ENCODE peak calls at places on chromosomes 2 and 18, in ten cellular contexts. One of them, this sample, is unnamed.

GRCh38 chr18:58438161-58438983 is 190.5 kb downstream of the ALPK2 start:
- DNase-seq in left lung: no peak
- DNase-seq in heart right ventricle: no peak
- DNase-seq in MM.1S: peak; percentile 56
- DNase-seq in ascending aorta: no peak
- DNase-seq in tibial artery: no peak
- DNase-seq in uterus: no peak
- DNase-seq in CD8-positive, alpha-beta memory T cell: no peak
- DNase-seq in ovary: no peak
- DNase-seq in hepatocyte: no peak
- DNase-seq in this sample: peak; percentile 39

GRCh38 chr2:220029013-220029412 is 401.6 kb downstream of the SLC4A3 start:
- DNase-seq in left lung: no peak
- DNase-seq in heart right ventricle: no peak
- DNase-seq in MM.1S: no peak
- DNase-seq in ascending aorta: no peak
- DNase-seq in tibial artery: no peak
- DNase-seq in uterus: no peak
- DNase-seq in CD8-positive, alpha-beta memory T cell: no peak
- DNase-seq in ovary: no peak
- DNase-seq in hepatocyte: no peak
- DNase-seq in this sample: no peak

GRCh38 chr2:58569460-58570185 is 328.5 kb upstream of the FANCL start:
- DNase-seq in left lung: no peak
- DNase-seq in heart right ventricle: no peak
- DNase-seq in MM.1S: no peak
- DNase-seq in ascending aorta: no peak
- DNase-seq in tibial artery: no peak
- DNase-seq in uterus: no peak
- DNase-seq in CD8-positive, alpha-beta memory T cell: no peak
- DNase-seq in ovary: no peak
- DNase-seq in hepatocyte: peak; percentile 28
- DNase-seq in this sample: no peak

GRCh38 chr2:239402666-239403065 is 1.8 kb upstream of the HDAC4 start:
- DNase-seq in left lung: peak; percentile 17
- DNase-seq in heart right ventricle: no peak
- DNase-seq in MM.1S: no peak
- DNase-seq in ascending aorta: no peak
- DNase-seq in tibial artery: no peak
- DNase-seq in uterus: no peak
- DNase-seq in CD8-positive, alpha-beta memory T cell: no peak
- DNase-seq in ovary: no peak
- DNase-seq in hepatocyte: no peak
- DNase-seq in this sample: no peak

GRCh38 chr2:23630961-23631360 is 246.0 kb downstream of the KLHL29 start:
- DNase-seq in left lung: no peak
- DNase-seq in heart right ventricle: no peak
- DNase-seq in MM.1S: no peak
- DNase-seq in ascending aorta: no peak
- DNase-seq in tibial artery: no peak
- DNase-seq in uterus: no peak
- DNase-seq in CD8-positive, alpha-beta memory T cell: no peak
- DNase-seq in ovary: no peak
- DNase-seq in hepatocyte: no peak
- DNase-seq in this sample: no peak

GRCh38 chr2:12555012-12555645 is 161.6 kb upstream of the TRIB2 start:
- DNase-seq in left lung: no peak
- DNase-seq in heart right ventricle: no peak
- DNase-seq in MM.1S: no peak
- DNase-seq in ascending aorta: no peak
- DNase-seq in tibial artery: no peak
- DNase-seq in uterus: no peak
- DNase-seq in CD8-positive, alpha-beta memory T cell: no peak
- DNase-seq in ovary: no peak
- DNase-seq in hepatocyte: peak; percentile 16
- DNase-seq in this sample: no peak

GRCh38 chr2:12397861-12398260 is 318.9 kb upstream of the TRIB2 start:
- DNase-seq in left lung: no peak
- DNase-seq in heart right ventricle: peak; percentile 24
- DNase-seq in MM.1S: peak; percentile 27
- DNase-seq in ascending aorta: no peak
- DNase-seq in tibial artery: no peak
- DNase-seq in uterus: no peak
- DNase-seq in CD8-positive, alpha-beta memory T cell: no peak
- DNase-seq in ovary: no peak
- DNase-seq in hepatocyte: no peak
- DNase-seq in this sample: no peak

GRCh38 chr2:95314964-95315611 is 17.9 kb downstream of the KCNIP3 start:
- DNase-seq in left lung: peak; percentile 75
- DNase-seq in heart right ventricle: no peak
- DNase-seq in MM.1S: peak; percentile 16
- DNase-seq in ascending aorta: no peak
- DNase-seq in tibial artery: no peak
- DNase-seq in uterus: no peak
- DNase-seq in CD8-positive, alpha-beta memory T cell: no peak
- DNase-seq in ovary: no peak
- DNase-seq in hepatocyte: peak; percentile 51
- DNase-seq in this sample: no peak

GRCh38 chr18:37566479-37567060 is 972 bp upstream of the CELF4 start:
- DNase-seq in left lung: peak; percentile 82
- DNase-seq in heart right ventricle: no peak
- DNase-seq in MM.1S: no peak
- DNase-seq in ascending aorta: no peak
- DNase-seq in tibial artery: no peak
- DNase-seq in uterus: no peak
- DNase-seq in CD8-positive, alpha-beta memory T cell: no peak
- DNase-seq in ovary: no peak
- DNase-seq in hepatocyte: no peak
- DNase-seq in this sample: no peak

GRCh38 chr2:132669854-132670103 is 226 bp downstream of the LYPD1 start:
- DNase-seq in left lung: no peak
- DNase-seq in heart right ventricle: no peak
- DNase-seq in MM.1S: no peak
- DNase-seq in ascending aorta: no peak
- DNase-seq in tibial artery: no peak
- DNase-seq in uterus: no peak
- DNase-seq in CD8-positive, alpha-beta memory T cell: no peak
- DNase-seq in ovary: no peak
- DNase-seq in hepatocyte: no peak
- DNase-seq in this sample: no peak

GRCh38 chr18:45821667-45822066 is 3.8 kb upstream of the SIGLEC15 start:
- DNase-seq in left lung: no peak
- DNase-seq in heart right ventricle: no peak
- DNase-seq in MM.1S: no peak
- DNase-seq in ascending aorta: no peak
- DNase-seq in tibial artery: no peak
- DNase-seq in uterus: no peak
- DNase-seq in CD8-positive, alpha-beta memory T cell: no peak
- DNase-seq in ovary: no peak
- DNase-seq in hepatocyte: no peak
- DNase-seq in this sample: no peak

GRCh38 chr2:175844169-175844568 is 157.9 kb downstream of the LNPK start:
- DNase-seq in left lung: no peak
- DNase-seq in heart right ventricle: no peak
- DNase-seq in MM.1S: no peak
- DNase-seq in ascending aorta: no peak
- DNase-seq in tibial artery: no peak
- DNase-seq in uterus: no peak
- DNase-seq in CD8-positive, alpha-beta memory T cell: no peak
- DNase-seq in ovary: no peak
- DNase-seq in hepatocyte: no peak
- DNase-seq in this sample: no peak

GRCh38 chr2:47056374-47056773 is 98.7 kb downstream of the STPG4 start:
- DNase-seq in left lung: peak; percentile 58
- DNase-seq in heart right ventricle: no peak
- DNase-seq in MM.1S: no peak
- DNase-seq in ascending aorta: no peak
- DNase-seq in tibial artery: peak; percentile 90
- DNase-seq in uterus: peak; percentile 62
- DNase-seq in CD8-positive, alpha-beta memory T cell: no peak
- DNase-seq in ovary: peak; percentile 67
- DNase-seq in hepatocyte: peak; percentile 45
- DNase-seq in this sample: no peak

GRCh38 chr18:26902296-26902695 is 36.8 kb upstream of the AQP4 start:
- DNase-seq in left lung: no peak
- DNase-seq in heart right ventricle: no peak
- DNase-seq in MM.1S: no peak
- DNase-seq in ascending aorta: no peak
- DNase-seq in tibial artery: no peak
- DNase-seq in uterus: no peak
- DNase-seq in CD8-positive, alpha-beta memory T cell: no peak
- DNase-seq in ovary: no peak
- DNase-seq in hepatocyte: no peak
- DNase-seq in this sample: no peak

GRCh38 chr18:26901020-26901419 is 35.5 kb upstream of the AQP4 start:
- DNase-seq in left lung: no peak
- DNase-seq in heart right ventricle: no peak
- DNase-seq in MM.1S: no peak
- DNase-seq in ascending aorta: no peak
- DNase-seq in tibial artery: no peak
- DNase-seq in uterus: no peak
- DNase-seq in CD8-positive, alpha-beta memory T cell: no peak
- DNase-seq in ovary: no peak
- DNase-seq in hepatocyte: peak; percentile 5
- DNase-seq in this sample: no peak
- H3K27ac ChIP-seq in left lung: no peak overlapping the region
- H3K27ac ChIP-seq in heart right ventricle: no peak overlapping the region
- H3K27ac ChIP-seq in MM.1S: no peak overlapping the region
- H3K27ac ChIP-seq in ascending aorta: no peak overlapping the region
- H3K27ac ChIP-seq in tibial artery: no peak overlapping the region
- H3K27ac ChIP-seq in uterus: no peak overlapping the region
- H3K27ac ChIP-seq in CD8-positive, alpha-beta memory T cell: no peak overlapping the region
- H3K27ac ChIP-seq in ovary: no peak overlapping the region
- H3K27ac ChIP-seq in hepatocyte: no peak overlapping the region
- H3K27ac ChIP-seq in this sample: no peak overlapping the region

GRCh38 chr2:9205481-9205880 is 1.1 kb upstream of the ASAP2 start:
- DNase-seq in left lung: no peak
- DNase-seq in heart right ventricle: no peak
- DNase-seq in MM.1S: no peak
- DNase-seq in ascending aorta: no peak
- DNase-seq in tibial artery: no peak
- DNase-seq in uterus: no peak
- DNase-seq in CD8-positive, alpha-beta memory T cell: no peak
- DNase-seq in ovary: no peak
- DNase-seq in hepatocyte: no peak
- DNase-seq in this sample: no peak

GRCh38 chr2:9204939-9205338 is 1.7 kb upstream of the ASAP2 start:
- DNase-seq in left lung: no peak
- DNase-seq in heart right ventricle: no peak
- DNase-seq in MM.1S: no peak
- DNase-seq in ascending aorta: no peak
- DNase-seq in tibial artery: no peak
- DNase-seq in uterus: no peak
- DNase-seq in CD8-positive, alpha-beta memory T cell: no peak
- DNase-seq in ovary: no peak
- DNase-seq in hepatocyte: no peak
- DNase-seq in this sample: no peak

GRCh38 chr2:9207641-9208301 is 1.2 kb downstream of the ASAP2 start:
- DNase-seq in left lung: peak; percentile 80
- DNase-seq in heart right ventricle: no peak
- DNase-seq in MM.1S: peak; percentile 53
- DNase-seq in ascending aorta: no peak
- DNase-seq in tibial artery: no peak
- DNase-seq in uterus: no peak
- DNase-seq in CD8-positive, alpha-beta memory T cell: no peak
- DNase-seq in ovary: peak; percentile 53
- DNase-seq in hepatocyte: peak; percentile 57
- DNase-seq in this sample: no peak

GRCh38 chr2:9205963-9206948 is at the start of gene ASAP2:
- DNase-seq in left lung: peak; percentile 93
- DNase-seq in heart right ventricle: peak; percentile 67
- DNase-seq in MM.1S: peak; percentile 71
- DNase-seq in ascending aorta: no peak
- DNase-seq in tibial artery: peak; percentile 83
- DNase-seq in uterus: peak; percentile 79
- DNase-seq in CD8-positive, alpha-beta memory T cell: no peak
- DNase-seq in ovary: peak; percentile 84
- DNase-seq in hepatocyte: peak; percentile 91
- DNase-seq in this sample: peak; percentile 12

GRCh38 chr2:9206991-9207640 is 504 bp downstream of the ASAP2 start:
- DNase-seq in left lung: peak; percentile 83
- DNase-seq in heart right ventricle: no peak
- DNase-seq in MM.1S: peak; percentile 38
- DNase-seq in ascending aorta: no peak
- DNase-seq in tibial artery: no peak
- DNase-seq in uterus: peak; percentile 56
- DNase-seq in CD8-positive, alpha-beta memory T cell: no peak
- DNase-seq in ovary: peak; percentile 62
- DNase-seq in hepatocyte: no peak
- DNase-seq in this sample: no peak
- H3K27ac ChIP-seq in left lung: peak overlapping the region; percentile 84
- H3K27ac ChIP-seq in heart right ventricle: peak overlapping the region; percentile 73
- H3K27ac ChIP-seq in MM.1S: no peak overlapping the region
- H3K27ac ChIP-seq in ascending aorta: peak overlapping the region; percentile 98
- H3K27ac ChIP-seq in tibial artery: peak overlapping the region; percentile 94
- H3K27ac ChIP-seq in uterus: peak overlapping the region; percentile 94
- H3K27ac ChIP-seq in CD8-positive, alpha-beta memory T cell: no peak overlapping the region
- H3K27ac ChIP-seq in ovary: peak overlapping the region; percentile 75
- H3K27ac ChIP-seq in hepatocyte: peak overlapping the region; percentile 88
- H3K27ac ChIP-seq in this sample: no peak overlapping the region

GRCh38 chr2:62704654-62705006 is 883 bp upstream of the EHBP1 start:
- DNase-seq in left lung: no peak
- DNase-seq in heart right ventricle: no peak
- DNase-seq in MM.1S: peak; percentile 7
- DNase-seq in ascending aorta: no peak
- DNase-seq in tibial artery: no peak
- DNase-seq in uterus: no peak
- DNase-seq in CD8-positive, alpha-beta memory T cell: no peak
- DNase-seq in ovary: no peak
- DNase-seq in hepatocyte: no peak
- DNase-seq in this sample: no peak
- H3K27ac ChIP-seq in left lung: peak overlapping the region; percentile 74
- H3K27ac ChIP-seq in heart right ventricle: peak overlapping the region; percentile 37
- H3K27ac ChIP-seq in MM.1S: peak overlapping the region; percentile 50
- H3K27ac ChIP-seq in ascending aorta: peak overlapping the region; percentile 63
- H3K27ac ChIP-seq in tibial artery: peak overlapping the region; percentile 89
- H3K27ac ChIP-seq in uterus: peak overlapping the region; percentile 86
- H3K27ac ChIP-seq in CD8-positive, alpha-beta memory T cell: peak overlapping the region; percentile 46
- H3K27ac ChIP-seq in ovary: peak overlapping the region; percentile 79
- H3K27ac ChIP-seq in hepatocyte: peak overlapping the region; percentile 83
- H3K27ac ChIP-seq in this sample: peak overlapping the region; percentile 50

DNA sequence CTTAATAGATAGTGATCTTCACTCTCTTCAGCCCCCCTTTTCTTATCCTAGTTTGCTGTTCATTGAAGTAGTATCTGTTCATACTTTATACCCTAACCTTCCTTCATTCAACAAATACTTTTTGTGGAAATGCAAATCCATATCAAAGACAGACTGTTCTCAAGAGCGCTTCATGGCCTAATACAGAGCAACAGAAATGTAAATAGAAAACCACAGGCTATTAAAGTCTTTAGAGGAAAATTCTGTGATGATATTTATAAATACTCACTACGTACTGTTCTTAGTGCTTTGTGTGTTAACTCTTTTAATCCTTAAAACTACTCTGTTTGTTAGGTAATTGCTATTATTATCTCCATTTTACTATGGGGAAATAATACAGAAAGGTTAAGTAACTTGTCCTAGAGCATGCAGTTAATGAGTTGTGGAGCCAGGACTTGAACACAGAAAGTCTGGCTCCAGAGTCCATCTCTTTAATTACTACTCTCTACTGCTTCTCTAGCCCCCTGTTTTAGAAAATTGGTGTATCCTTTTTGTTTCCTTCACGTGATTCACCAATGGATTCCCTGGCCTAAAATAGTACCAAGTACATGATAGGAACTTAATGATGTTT is 2.9 kb downstream of the MDH1 start:
- DNase-seq in left lung: no peak
- DNase-seq in heart right ventricle: no peak
- DNase-seq in MM.1S: no peak
- DNase-seq in ascending aorta: no peak
- DNase-seq in tibial artery: no peak
- DNase-seq in uterus: no peak
- DNase-seq in CD8-positive, alpha-beta memory T cell: no peak
- DNase-seq in ovary: no peak
- DNase-seq in hepatocyte: no peak
- DNase-seq in this sample: no peak
- H3K27ac ChIP-seq in left lung: no peak overlapping the region
- H3K27ac ChIP-seq in heart right ventricle: peak overlapping the region; percentile 67
- H3K27ac ChIP-seq in MM.1S: peak overlapping the region; percentile 18
- H3K27ac ChIP-seq in ascending aorta: no peak overlapping the region
- H3K27ac ChIP-seq in tibial artery: no peak overlapping the region
- H3K27ac ChIP-seq in uterus: no peak overlapping the region
- H3K27ac ChIP-seq in CD8-positive, alpha-beta memory T cell: no peak overlapping the region
- H3K27ac ChIP-seq in ovary: no peak overlapping the region
- H3K27ac ChIP-seq in hepatocyte: peak overlapping the region; percentile 77
- H3K27ac ChIP-seq in this sample: no peak overlapping the region